ENCODE peak calls at places on chromosome 12, in four cellular contexts. C is epithelial cell of proximal tubule, N is pancreas, A is GM12865. P is an unnamed sample.

GRCh38 chr12:71536279-71536938 is 96.8 kb downstream of the LGR5 start:
- DNase-seq in A (no peak), C (no peak), N (no peak), P (no peak)

GRCh38 chr12:8052679-8053078 is 13.5 kb downstream of the C3AR1 start:
- DNase-seq in C (no peak), A (no peak), N (no peak), P (no peak)

GRCh38 chr12:16118586-16118985 is 158.9 kb downstream of the SLC15A5 start:
- DNase-seq in N (no peak), C (no peak), A (no peak), P (no peak)

GRCh38 chr12:130761537-130762318 is 45.6 kb upstream of the RIMBP2 start:
- DNase-seq in C (no peak), A (peak), N (no peak), P (no peak)

GRCh38 chr12:10361622-10362021 is 28.2 kb downstream of the KLRK1 start:
- DNase-seq in A (no peak), N (no peak), C (no peak), P (no peak)

GRCh38 chr12:113425960-113426453 is 3.8 kb downstream of the SDSL start:
- DNase-seq in N (no peak), A (peak), C (no peak), P (no peak)

GRCh38 chr12:53824001-53824716 is 72.4 kb upstream of the CISTR start:
- DNase-seq in C (no peak), A (no peak), N (no peak), P (no peak)

GRCh38 chr12:12562016-12562483 is 613 bp downstream of the DUSP16 start:
- DNase-seq in C (no peak), N (peak), A (peak), P (no peak)

GRCh38 chr12:32277774-32278173 is 121.6 kb upstream of the FGD4 start:
- DNase-seq in C (no peak), N (no peak), A (no peak), P (no peak)

GRCh38 chr12:47964102-47964723 is 817 bp downstream of the TMEM106C start:
- DNase-seq in C (no peak), A (peak), N (no peak), P (no peak)

GRCh38 chr12:295132-295531 is 32.5 kb upstream of the SLC6A13 start:
- DNase-seq in N (no peak), A (no peak), C (no peak), P (no peak)

GRCh38 chr12:27324452-27324999 is 8.1 kb upstream of the BMAL2 start:
- DNase-seq in N (no peak), C (no peak), A (no peak), P (no peak)

GRCh38 chr12:106342397-106343212 is 14.9 kb upstream of the POLR3B start:
- DNase-seq in N (peak), A (no peak), C (no peak), P (no peak)

GRCh38 chr12:14773685-14774073 is 29.6 kb downstream of the WBP11 start:
- DNase-seq in A (no peak), N (no peak), C (no peak), P (no peak)

GRCh38 chr12:70948236-70948975 is 27.9 kb upstream of the PTPRR start:
- DNase-seq in N (no peak), A (no peak), C (peak), P (no peak)

GRCh38 chr12:23816394-23816851 is 133.0 kb downstream of the SOX5 start:
- DNase-seq in A (no peak), N (no peak), C (no peak), P (no peak)

GRCh38 chr12:95169368-95169767 is 47.9 kb downstream of the FGD6 start:
- DNase-seq in N (no peak), A (no peak), C (peak), P (peak)

GRCh38 chr12:126617312-126617711 is 1552.1 kb downstream of the AACS start:
- DNase-seq in N (no peak), C (no peak), A (no peak), P (no peak)

GRCh38 chr12:10031771-10032175 is 1.3 kb downstream of the CLEC9A start:
- DNase-seq in N (no peak), A (no peak), C (no peak), P (peak)

GRCh38 chr12:26281320-26281719 is 85.9 kb downstream of the SSPN start:
- DNase-seq in A (no peak), N (no peak), C (no peak), P (no peak)

GRCh38 chr12:85951823-85952222 is 77.7 kb downstream of the NTS start:
- DNase-seq in C (no peak), A (peak), N (no peak), P (no peak)
- TF ChIP-seq CTCF in C (peak), A (peak), N (no peak), P (peak)

DNA sequence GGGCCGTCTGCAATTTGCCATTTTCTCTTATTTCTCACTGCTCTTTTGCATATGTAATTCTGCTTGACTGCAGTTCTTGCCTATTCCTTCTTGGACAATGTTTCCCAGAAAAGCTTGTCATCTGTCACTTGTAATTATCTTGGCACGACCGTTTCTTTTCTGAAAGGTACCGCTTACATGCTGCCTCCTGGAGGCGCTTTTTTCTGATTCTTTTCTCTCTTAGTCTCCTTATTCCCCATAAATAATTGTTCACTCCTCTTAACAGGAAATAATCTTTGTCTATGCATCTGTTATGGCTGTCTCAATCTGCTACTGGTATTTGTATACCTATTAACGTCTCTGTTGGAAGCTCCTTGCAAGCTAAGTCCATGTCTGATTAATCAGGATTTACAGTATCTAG is 1.3 kb upstream of the ALDH1L2 start:
- DNase-seq in A (no peak), C (no peak), N (no peak), P (no peak)
- TF ChIP-seq CTCF in A (no peak), C (no peak), N (no peak), P (no peak)

GRCh38 chr12:129186952-129187351 is 333.7 kb downstream of the GLT1D1 start:
- DNase-seq in A (no peak), C (no peak), N (no peak), P (no peak)
- TF ChIP-seq CTCF in A (no peak), C (peak), N (no peak), P (peak)

GRCh38 chr12:64181504-64182291 is 40.4 kb downstream of the KICS2 start:
- DNase-seq in N (no peak), A (peak), C (peak), P (peak)
- TF ChIP-seq CTCF in N (no peak), A (peak), C (peak), P (peak)

GRCh38 chr12:75245108-75245507 is 35.5 kb upstream of the KCNC2 start:
- DNase-seq in C (no peak), A (no peak), N (no peak), P (no peak)

GRCh38 chr12:75236206-75236605 is 26.6 kb upstream of the KCNC2 start:
- DNase-seq in A (no peak), C (no peak), N (no peak), P (no peak)

DNA sequence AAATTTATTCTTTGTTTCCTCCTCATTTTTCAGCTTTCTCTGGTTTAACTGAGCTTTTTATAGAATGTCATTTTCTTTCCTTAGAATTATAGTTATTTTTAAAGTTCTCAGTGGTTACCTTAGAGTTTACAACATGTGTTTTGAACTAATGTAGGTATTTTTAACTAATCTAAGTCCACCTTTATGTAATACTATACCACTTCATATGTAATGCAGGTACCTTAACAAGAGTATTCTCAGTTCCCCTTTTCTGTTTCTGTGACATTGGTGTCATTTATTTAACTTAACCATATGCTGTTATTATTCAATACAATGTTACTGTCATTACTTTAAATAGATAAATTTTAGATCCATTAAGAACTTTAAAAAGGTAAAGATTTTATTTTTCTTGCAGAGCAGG is 30.3 kb upstream of the KCNC2 start:
- DNase-seq in A (peak), N (no peak), C (no peak), P (no peak)
- TF ChIP-seq CTCF in A (no peak), N (no peak), C (no peak), P (no peak)

GRCh38 chr12:52362118-52362726 is 5.1 kb downstream of the KRT85 start:
- DNase-seq in N (no peak), A (peak), C (no peak), P (no peak)

GRCh38 chr12:52366738-52367485 is at the start of gene KRT85:
- DNase-seq in N (no peak), A (no peak), C (no peak), P (no peak)

GRCh38 chr12:52364061-52364460 is 3.2 kb downstream of the KRT85 start:
- DNase-seq in A (no peak), N (no peak), C (no peak), P (no peak)

GRCh38 chr12:52363111-52363679 is 4.1 kb downstream of the KRT85 start:
- DNase-seq in C (no peak), N (no peak), A (no peak), P (no peak)

GRCh38 chr12:52364901-52365489 is 2.3 kb downstream of the KRT85 start:
- DNase-seq in N (no peak), C (no peak), A (no peak), P (no peak)
- TF ChIP-seq CTCF in N (no peak), C (no peak), A (no peak), P (no peak)

DNA sequence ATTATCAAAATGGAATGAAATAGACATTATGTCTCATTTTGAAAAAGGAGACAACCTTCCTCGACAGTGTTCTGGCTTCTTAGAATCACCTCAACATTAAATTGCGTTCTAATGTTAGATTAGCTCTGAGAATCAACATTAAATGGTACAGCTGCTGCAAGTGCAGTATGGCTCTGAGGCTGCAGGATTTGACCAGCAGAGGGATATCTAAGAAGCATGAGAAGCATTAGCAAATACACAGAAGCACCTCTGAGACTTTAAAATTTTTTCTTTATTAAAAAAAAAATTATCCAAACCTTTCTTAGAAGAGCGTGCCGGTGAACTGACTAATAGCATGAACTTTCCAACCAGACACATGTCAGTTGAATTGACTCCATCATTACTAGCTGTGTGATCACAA is 253.4 kb upstream of the LRIG3 start:
- DNase-seq in C (no peak), N (no peak), A (no peak), P (no peak)
- TF ChIP-seq CTCF in C (peak), N (no peak), A (no peak), P (peak)

GRCh38 chr12:108856428-108857157 is 790 bp downstream of the SSH1 start:
- DNase-seq in N (peak), A (peak), C (no peak), P (no peak)

GRCh38 chr12:108854453-108855283 is 2.7 kb downstream of the SSH1 start:
- DNase-seq in N (no peak), A (peak), C (peak), P (peak)

GRCh38 chr12:108854055-108854452 is 3.3 kb downstream of the SSH1 start:
- DNase-seq in A (peak), C (peak), N (no peak), P (no peak)

GRCh38 chr12:108856170-108856427 is 1.3 kb downstream of the SSH1 start:
- DNase-seq in N (no peak), A (no peak), C (no peak), P (no peak)

GRCh38 chr12:108855284-108856169 is 1.9 kb downstream of the SSH1 start:
- DNase-seq in A (no peak), C (no peak), N (no peak), P (no peak)
- TF ChIP-seq CTCF in A (no peak), C (no peak), N (no peak), P (peak)

GRCh38 chr12:123149828-123150272 is 1.0 kb downstream of the PITPNM2 start:
- DNase-seq in N (no peak), A (no peak), C (no peak), P (no peak)
- TF ChIP-seq CTCF in N (no peak), A (no peak), C (no peak), P (no peak)

GRCh38 chr12:63787306-63787705 is 7.6 kb downstream of the RXYLT1 start:
- DNase-seq in N (no peak), C (no peak), A (no peak), P (no peak)

GRCh38 chr12:63779498-63780481 is at the start of gene RXYLT1:
- DNase-seq in N (peak), A (peak), C (no peak), P (peak)

GRCh38 chr12:63782466-63782865 is 2.8 kb downstream of the RXYLT1 start:
- DNase-seq in N (no peak), C (no peak), A (no peak), P (no peak)
- TF ChIP-seq CTCF in N (no peak), C (no peak), A (no peak), P (no peak)

P was measured in kidney epithelial cell.